ENCODE peak calls at places on chromosomes 11 and 22, in ten cellular contexts. J is esophagus squamous epithelium, I is H1, P is heart right ventricle, H is lower lobe of right lung, L is prostate gland, D is cardiac muscle cell, B is stomach, A is sigmoid colon, M is MM.1S. W is an unnamed sample. For H3K4me1, the result is how much of the 10 kb centered on the place peaks cover.

GRCh38 chr22:41522813-41523212 is 21.5 kb downstream of the POLR3H start:
- DNase-seq in J (no peak), I (no peak), P (no peak), H (no peak), L (no peak), D (no peak), B (no peak), A (no peak), M (no peak), W (no peak)

GRCh38 chr11:8693555-8693954 is 11.0 kb downstream of the RPL27A start:
- DNase-seq in J (no peak), I (no peak), P (no peak), H (no peak), L (no peak), D (no peak), B (no peak), A (peak), M (no peak), W (no peak)

GRCh38 chr22:21766933-21767462 is 31.4 kb upstream of the YPEL1 start:
- DNase-seq in J (no peak), I (no peak), P (no peak), H (no peak), L (no peak), D (no peak), B (peak), A (no peak), M (no peak), W (no peak)

GRCh38 chr11:62925308-62925707 is 4.1 kb upstream of the CHRM1 start:
- DNase-seq in J (no peak), I (no peak), P (no peak), H (no peak), L (no peak), D (no peak), B (no peak), A (no peak), M (no peak), W (no peak)

GRCh38 chr11:124984512-124984854 is 30.5 kb downstream of the CCDC15 start:
- DNase-seq in J (no peak), I (no peak), P (no peak), H (no peak), L (no peak), D (no peak), B (no peak), A (no peak), M (no peak), W (no peak)

GRCh38 chr22:47164514-47165337 is 402.3 kb downstream of the TBC1D22A start:
- DNase-seq in J (no peak), I (no peak), P (peak), H (peak), L (no peak), D (no peak), B (no peak), A (peak), M (no peak), W (no peak)

GRCh38 chr11:76493626-76494539 is 49.1 kb downstream of the EMSY start:
- DNase-seq in J (no peak), I (no peak), P (no peak), H (no peak), L (no peak), D (no peak), B (no peak), A (no peak), M (no peak), W (no peak)

GRCh38 chr11:1536065-1536843 is 35.8 kb downstream of the DUSP8 start:
- DNase-seq in J (no peak), I (no peak), P (peak), H (no peak), L (no peak), D (peak), B (no peak), A (no peak), M (no peak), W (no peak)

GRCh38 chr11:26227311-26227710 is 104.6 kb upstream of the ANO3 start:
- DNase-seq in J (no peak), I (no peak), P (no peak), H (no peak), L (no peak), D (peak), B (no peak), A (no peak), M (peak), W (no peak)

GRCh38 chr22:41289681-41290080 is 3.7 kb upstream of the RANGAP1 start:
- DNase-seq in J (no peak), I (no peak), P (no peak), H (no peak), L (no peak), D (no peak), B (no peak), A (no peak), M (no peak), W (no peak)

GRCh38 chr11:118012083-118012669 is 26.0 kb downstream of the IL10RA start:
- DNase-seq in J (no peak), I (no peak), P (no peak), H (peak), L (no peak), D (no peak), B (no peak), A (no peak), M (peak), W (no peak)

GRCh38 chr11:19536131-19536530 is 176.5 kb upstream of the NAV2 start:
- DNase-seq in J (no peak), I (no peak), P (no peak), H (no peak), L (no peak), D (no peak), B (no peak), A (no peak), M (no peak), W (no peak)

GRCh38 chr22:35838849-35839646 is 121.4 kb downstream of the APOL5 start:
- DNase-seq in J (no peak), I (no peak), P (no peak), H (no peak), L (peak), D (peak), B (no peak), A (peak), M (no peak), W (no peak)

GRCh38 chr11:31641477-31642062 is 132.0 kb downstream of the ELP4 start:
- DNase-seq in J (no peak), I (peak), P (no peak), H (no peak), L (peak), D (peak), B (peak), A (no peak), M (no peak), W (no peak)

GRCh38 chr22:26471522-26471921 is 12.1 kb downstream of the HPS4 start:
- DNase-seq in J (no peak), I (peak), P (no peak), H (no peak), L (no peak), D (no peak), B (peak), A (no peak), M (no peak), W (no peak)

GRCh38 chr11:82927264-82927880 is 25.8 kb downstream of the DDIAS start:
- DNase-seq in J (no peak), I (no peak), P (no peak), H (no peak), L (peak), D (peak), B (no peak), A (no peak), M (peak), W (no peak)

GRCh38 chr11:130849215-130849568 is 67.1 kb downstream of the SNX19 start:
- DNase-seq in J (no peak), I (no peak), P (no peak), H (no peak), L (no peak), D (no peak), B (no peak), A (no peak), M (no peak), W (no peak)

GRCh38 chr22:50444663-50445062 is 30.2 kb downstream of the SBF1 start:
- DNase-seq in J (no peak), I (no peak), P (no peak), H (peak), L (no peak), D (peak), B (peak), A (no peak), M (no peak), W (no peak)

GRCh38 chr11:66554602-66555001 is 7.9 kb downstream of the ACTN3 start:
- DNase-seq in J (no peak), I (no peak), P (no peak), H (no peak), L (no peak), D (no peak), B (no peak), A (no peak), M (no peak), W (no peak)

GRCh38 chr11:20125927-20126326 is 34.3 kb downstream of the DBX1 start:
- DNase-seq in J (no peak), I (no peak), P (no peak), H (no peak), L (no peak), D (no peak), B (no peak), A (no peak), M (no peak), W (no peak)

GRCh38 chr11:17578958-17579357 is 31.9 kb downstream of the OTOG start:
- DNase-seq in J (no peak), I (no peak), P (no peak), H (no peak), L (no peak), D (no peak), B (peak), A (peak), M (no peak), W (peak)

GRCh38 chr11:20156280-20156875 is 3.9 kb downstream of the DBX1 start:
- DNase-seq in J (no peak), I (no peak), P (no peak), H (no peak), L (no peak), D (no peak), B (no peak), A (no peak), M (no peak), W (no peak)

GRCh38 chr11:134287561-134287960 is 11.4 kb downstream of the GLB1L3 start:
- DNase-seq in J (no peak), I (no peak), P (no peak), H (no peak), L (no peak), D (no peak), B (no peak), A (no peak), M (no peak), W (no peak)

GRCh38 chr11:66022401-66023185 is 3.7 kb downstream of the CATSPER1 start:
- DNase-seq in J (no peak), I (peak), P (peak), H (peak), L (peak), D (peak), B (peak), A (peak), M (peak), W (peak)

GRCh38 chr11:78815631-78816232 is 241.1 kb upstream of the NARS2 start:
- DNase-seq in J (no peak), I (no peak), P (no peak), H (no peak), L (no peak), D (no peak), B (no peak), A (no peak), M (no peak), W (no peak)

GRCh38 chr11:69169479-69169878 is 13.7 kb downstream of the SMIM38 start:
- DNase-seq in J (no peak), I (no peak), P (no peak), H (no peak), L (no peak), D (no peak), B (no peak), A (no peak), M (no peak), W (no peak)

GRCh38 chr11:69172674-69173073 is 16.9 kb downstream of the SMIM38 start:
- DNase-seq in J (no peak), I (no peak), P (no peak), H (no peak), L (no peak), D (no peak), B (no peak), A (no peak), M (no peak), W (no peak)

GRCh38 chr11:69171476-69171875 is 15.7 kb downstream of the SMIM38 start:
- DNase-seq in J (no peak), I (no peak), P (no peak), H (no peak), L (no peak), D (no peak), B (no peak), A (no peak), M (no peak), W (no peak)

GRCh38 chr11:69167916-69168691 is 12.4 kb downstream of the SMIM38 start:
- DNase-seq in J (no peak), I (no peak), P (no peak), H (no peak), L (no peak), D (no peak), B (no peak), A (no peak), M (no peak), W (no peak)

DNA sequence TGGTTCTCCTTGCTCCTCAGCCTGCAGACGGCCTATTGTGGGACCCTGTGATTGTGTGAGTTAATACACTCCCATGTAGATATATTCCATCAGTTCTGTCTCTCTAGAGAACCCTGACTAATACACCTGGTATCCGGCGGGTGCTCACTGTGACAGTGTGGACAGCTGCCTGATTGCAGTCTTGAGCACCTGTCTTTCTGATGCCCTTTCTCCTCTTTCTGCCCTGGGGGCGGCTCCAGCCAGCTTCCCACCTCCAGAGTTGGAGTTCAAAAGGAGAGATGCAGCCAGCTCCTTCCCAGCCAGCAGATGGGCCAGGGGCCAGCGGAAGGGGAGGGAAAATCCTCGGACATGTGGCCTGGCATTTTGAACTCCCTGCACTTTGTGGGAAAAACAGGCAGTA is 15.0 kb downstream of the SMIM38 start:
- DNase-seq in J (no peak), I (no peak), P (no peak), H (no peak), L (no peak), D (no peak), B (no peak), A (no peak), M (no peak), W (no peak)
- H3K4me1 ChIP-seq in J (under half), I (under half), P (under half), H (under half), L (under half), D (under half), B (under half), A (under half), M (under half), W (under half)

GRCh38 chr11:86931965-86932332 is 23.2 kb downstream of the FZD4 start:
- DNase-seq in J (no peak), I (no peak), P (no peak), H (no peak), L (no peak), D (no peak), B (no peak), A (no peak), M (no peak), W (no peak)
- H3K27ac ChIP-seq in J (peak), I (no peak), P (peak), H (no peak), L (no peak), D (peak), B (peak), A (peak), M (no peak), W (peak)

DNA sequence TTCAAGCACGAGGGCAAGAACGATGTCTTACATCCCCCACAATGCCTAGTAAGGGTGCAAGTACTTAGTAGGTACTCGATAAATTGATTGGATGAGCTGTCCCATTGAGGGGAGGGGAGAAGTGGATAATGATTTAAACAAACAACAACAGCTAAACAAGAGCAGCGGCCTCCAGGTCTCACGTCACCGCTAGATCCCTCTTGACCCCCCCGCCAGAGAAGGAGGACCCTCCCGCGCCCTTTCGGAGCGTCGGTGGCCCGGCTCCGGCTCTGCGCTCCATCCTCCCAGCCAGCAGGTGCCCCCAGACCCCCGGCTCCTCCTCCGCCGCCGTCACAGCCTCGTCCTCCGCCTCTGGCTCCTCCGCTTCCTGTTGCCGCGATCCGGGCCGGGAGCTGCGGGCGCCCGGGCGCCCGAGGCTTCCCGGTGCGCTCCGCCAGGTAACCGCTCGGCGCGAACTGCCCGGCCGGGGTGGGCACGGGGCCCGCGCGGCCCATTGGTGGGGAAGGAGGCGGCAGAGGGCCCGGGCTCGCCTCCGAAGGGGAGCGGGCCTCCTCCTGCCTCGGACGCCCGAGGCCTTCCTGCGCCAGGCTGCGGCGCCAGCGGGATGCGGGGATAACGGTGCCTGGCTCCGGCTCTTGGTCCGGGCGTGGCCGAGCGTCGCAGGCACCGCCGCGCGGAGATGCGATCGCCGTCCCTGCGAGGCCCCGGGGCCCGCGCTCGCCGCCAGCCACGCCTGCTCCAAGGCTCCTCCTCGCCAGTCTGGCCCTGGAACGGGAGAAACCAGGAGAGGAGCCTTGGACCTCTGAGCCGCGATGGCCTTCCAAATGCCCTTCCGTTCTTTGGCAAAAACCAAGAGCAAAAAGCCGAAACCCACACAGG is at the start of gene TLCD5:
- DNase-seq in J (no peak), I (peak), P (peak), H (peak), L (peak), D (peak), B (peak), A (peak), M (peak), W (peak)
- TF ChIP-seq CTCF in J (no peak), I (peak), P (peak), H (no peak), L (no peak), D (no peak), B (no peak), A (no peak), M (no peak), W (peak)

GRCh38 chr22:20517422-20517821 is 10.0 kb downstream of the MED15 start:
- DNase-seq in J (no peak), I (no peak), P (no peak), H (no peak), L (no peak), D (no peak), B (no peak), A (no peak), M (no peak), W (no peak)

GRCh38 chr22:20522134-20522827 is 14.9 kb downstream of the MED15 start:
- DNase-seq in J (no peak), I (no peak), P (no peak), H (peak), L (no peak), D (no peak), B (no peak), A (no peak), M (no peak), W (no peak)

GRCh38 chr22:20520093-20520511 is 12.7 kb downstream of the MED15 start:
- DNase-seq in J (no peak), I (no peak), P (no peak), H (peak), L (no peak), D (no peak), B (no peak), A (no peak), M (no peak), W (no peak)

GRCh38 chr22:20517841-20518592 is 10.6 kb downstream of the MED15 start:
- DNase-seq in J (no peak), I (no peak), P (no peak), H (peak), L (no peak), D (no peak), B (no peak), A (no peak), M (no peak), W (no peak)

DNA sequence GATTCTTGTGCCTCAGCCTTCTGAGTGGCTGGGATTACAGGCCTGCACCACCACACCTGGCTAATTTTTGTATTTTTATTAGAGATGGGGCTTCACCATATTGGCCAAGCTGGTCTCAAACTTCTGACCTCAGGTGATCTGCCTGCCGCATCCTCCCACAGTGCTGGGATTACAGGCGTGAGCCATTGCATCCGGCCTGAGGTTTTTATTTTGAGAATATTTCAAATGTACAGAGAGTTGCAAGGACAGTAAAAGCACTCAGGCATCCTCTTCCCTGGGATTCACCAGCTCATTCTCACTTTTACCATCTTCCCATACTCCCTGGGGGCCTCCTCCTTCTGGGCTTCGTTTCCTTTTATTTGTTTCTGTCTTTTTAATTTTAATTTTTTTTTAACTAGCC is 12.1 kb downstream of the MED15 start:
- DNase-seq in J (no peak), I (no peak), P (no peak), H (no peak), L (no peak), D (no peak), B (no peak), A (no peak), M (no peak), W (no peak)
- H3K4me1 ChIP-seq in J (under half), I (under half), P (under half), H (under half), L (under half), D (under half), B (under half), A (half or more), M (under half), W (half or more)

GRCh38 chr22:40203568-40203967 is 25.8 kb downstream of the TNRC6B start:
- DNase-seq in J (no peak), I (no peak), P (no peak), H (no peak), L (no peak), D (no peak), B (no peak), A (no peak), M (peak), W (no peak)
- H3K27ac ChIP-seq in J (peak), I (no peak), P (peak), H (no peak), L (no peak), D (no peak), B (peak), A (peak), M (peak), W (peak)

GRCh38 chr11:61390161-61390560 is 2.2 kb upstream of the TMEM216 start:
- DNase-seq in J (no peak), I (no peak), P (no peak), H (no peak), L (no peak), D (no peak), B (no peak), A (no peak), M (no peak), W (no peak)

GRCh38 chr11:61392991-61393595 is 706 bp downstream of the TMEM216 start:
- DNase-seq in J (no peak), I (no peak), P (no peak), H (no peak), L (no peak), D (peak), B (no peak), A (no peak), M (peak), W (no peak)
- TF ChIP-seq CTCF in J (no peak), I (peak), P (peak), H (no peak), L (no peak), D (peak), B (no peak), A (no peak), M (peak), W (no peak)

DNA sequence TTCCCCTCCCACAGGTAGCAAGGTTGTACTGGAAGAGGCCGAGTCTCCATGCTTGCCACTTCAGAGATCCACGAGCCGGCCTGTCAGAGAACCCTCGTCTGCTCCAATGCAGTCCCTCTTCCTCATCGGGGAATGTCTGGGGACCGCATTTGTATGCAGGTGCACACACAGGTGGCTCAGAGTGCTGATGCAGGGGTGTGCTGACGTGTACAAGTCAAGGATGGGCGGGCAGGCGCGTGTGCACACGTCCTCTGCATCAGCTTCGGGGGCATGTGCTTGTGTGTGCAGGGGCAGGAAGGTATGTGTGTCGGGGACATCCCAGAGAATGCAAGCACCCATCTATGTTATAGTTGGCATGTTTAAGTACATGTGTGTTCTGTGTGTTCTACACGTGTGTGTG is 49.4 kb downstream of the ELFN2 start:
- DNase-seq in J (no peak), I (no peak), P (no peak), H (no peak), L (no peak), D (no peak), B (no peak), A (no peak), M (peak), W (no peak)
- H3K4me1 ChIP-seq in J (under half), I (under half), P (under half), H (under half), L (under half), D (under half), B (under half), A (under half), M (under half), W (under half)

GRCh38 chr11:44949160-44950035 is 1.3 kb downstream of the TP53I11 start:
- DNase-seq in J (no peak), I (no peak), P (peak), H (peak), L (peak), D (peak), B (no peak), A (no peak), M (no peak), W (no peak)
- H3K27ac ChIP-seq in J (peak), I (no peak), P (peak), H (peak), L (peak), D (peak), B (peak), A (peak), M (no peak), W (peak)